ENCODE peak calls at places on chromosomes 11 and 22, in ten cellular contexts. M is SK-N-MC; H is stimulated activated CD4-positive, alpha-beta T cell treated with anti-CD3 and anti-CD28 coated beads, Interleukin-1b, Interleukin-23, amount 100 ng/mL, for 1 hour; A is gastrocnemius medialis; G is CD4-positive, alpha-beta T cell; F is T-helper 22 cell; L is GM04504; R is activated T-cell treated with anti-CD3 and anti-CD28 coated beads for 24 hours; U is cardiac muscle cell; N is HT1080. W is an unnamed sample.

GRCh38 chr11:119684361-119685072 is 44.5 kb downstream of the NECTIN1 start:
- DNase-seq in M (no peak), H (no peak), A (no peak), G (no peak), F (no peak), L (no peak), R (no peak), U (no peak), N (peak; percentile 95), W (peak; percentile 91)

GRCh38 chr11:7019500-7020182 is 505 bp downstream of the ZNF214 start:
- DNase-seq in M (no peak), H (no peak), A (no peak), G (no peak), F (no peak), L (no peak), R (no peak), U (peak; percentile 58), N (no peak), W (peak; percentile 3)

GRCh38 chr11:21257461-21257860 is 588.1 kb downstream of the NELL1 start:
- DNase-seq in M (no peak), H (no peak), A (no peak), G (no peak), F (no peak), L (no peak), R (no peak), U (no peak), N (no peak), W (no peak)

GRCh38 chr11:88246680-88247079 is 71.4 kb upstream of the RAB38 start:
- DNase-seq in M (no peak), H (no peak), A (no peak), G (no peak), F (no peak), L (peak; percentile 91), R (no peak), U (no peak), N (peak; percentile 75), W (peak; percentile 74)

GRCh38 chr11:73381589-73381988 is 5.4 kb downstream of the RELT start:
- DNase-seq in M (no peak), H (no peak), A (peak; percentile 53), G (no peak), F (no peak), L (no peak), R (no peak), U (no peak), N (no peak), W (no peak)

GRCh38 chr11:126137146-126137545 is 74.3 kb downstream of the RPUSD4 start:
- DNase-seq in M (no peak), H (no peak), A (no peak), G (no peak), F (no peak), L (no peak), R (no peak), U (no peak), N (no peak), W (no peak)

GRCh38 chr11:120925944-120926343 is 98.0 kb upstream of the TBCEL start:
- DNase-seq in M (no peak), H (no peak), A (no peak), G (no peak), F (no peak), L (no peak), R (no peak), U (no peak), N (no peak), W (no peak)

GRCh38 chr11:2471048-2471803 is 26.4 kb downstream of the KCNQ1 start:
- DNase-seq in M (no peak), H (no peak), A (no peak), G (no peak), F (no peak), L (no peak), R (no peak), U (no peak), N (no peak), W (no peak)

GRCh38 chr11:45154276-45154675 is 7.8 kb downstream of the PRDM11 start:
- DNase-seq in M (no peak), H (no peak), A (no peak), G (no peak), F (no peak), L (no peak), R (no peak), U (no peak), N (no peak), W (no peak)

GRCh38 chr11:67290801-67291200 is 1.7 kb downstream of the ANKRD13D start:
- DNase-seq in M (no peak), H (no peak), A (no peak), G (no peak), F (no peak), L (no peak), R (no peak), U (no peak), N (no peak), W (no peak)

GRCh38 chr22:46008836-46009596 is 32.1 kb upstream of the WNT7B start:
- DNase-seq in M (no peak), H (no peak), A (no peak), G (no peak), F (no peak), L (no peak), R (no peak), U (no peak), N (peak; percentile 24), W (no peak)

GRCh38 chr22:38017272-38017920 is 33.0 kb upstream of the SOX10 start:
- DNase-seq in M (no peak), H (no peak), A (peak; percentile 69), G (no peak), F (no peak), L (no peak), R (no peak), U (no peak), N (no peak), W (peak; percentile 26)

GRCh38 chr11:11416917-11417316 is 63.9 kb upstream of the CSNK2A3 start:
- DNase-seq in M (no peak), H (no peak), A (peak; percentile 24), G (no peak), F (no peak), L (no peak), R (no peak), U (no peak), N (peak; percentile 90), W (peak; percentile 76)

GRCh38 chr11:12137005-12137690 is 26.8 kb downstream of the MICAL2 start:
- DNase-seq in M (no peak), H (no peak), A (no peak), G (no peak), F (no peak), L (no peak), R (no peak), U (no peak), N (no peak), W (peak; percentile 64)

GRCh38 chr11:134516529-134516928 is 104.5 kb upstream of the B3GAT1 start:
- DNase-seq in M (no peak), H (no peak), A (no peak), G (no peak), F (no peak), L (no peak), R (no peak), U (no peak), N (no peak), W (no peak)

GRCh38 chr11:59437770-59438169 is 1.5 kb downstream of the OR5A1 start:
- DNase-seq in M (no peak), H (no peak), A (no peak), G (no peak), F (no peak), L (no peak), R (no peak), U (no peak), N (no peak), W (no peak)

GRCh38 chr11:64542172-64543125 is 48.6 kb upstream of the SLC22A12 start:
- DNase-seq in M (no peak), H (no peak), A (no peak), G (no peak), F (no peak), L (no peak), R (no peak), U (no peak), N (no peak), W (peak; percentile 80)